ENCODE peak calls at places on chromosomes 3 and 15, in ten cellular contexts. G is NCI-H146; O is HTR-8/SVneo; Q is T-helper 2 cell; J is germinal center; F is SK-N-SH; E is neural crest cell; Z is NCI-H1092 treated with DMSO at 0.1 percent for 48 hours; I is naive thymus-derived CD4-positive, alpha-beta T cell; A is OCI-LY7. T is an unnamed sample.

GRCh38 chr3:108182339-108182738 is 39.9 kb downstream of the IFT57 start:
- DNase-seq in Q (no peak), G (peak), J (no peak), Z (no peak), E (no peak), A (no peak), O (no peak), I (no peak), F (no peak), T (no peak)

GRCh38 chr3:150346956-150347863 is 60.9 kb upstream of the TSC22D2 start:
- DNase-seq in J (no peak), O (no peak), G (no peak), I (no peak), Q (no peak), F (no peak), Z (no peak), A (no peak), E (no peak), T (no peak)

GRCh38 chr3:179969525-179969924 is 67.2 kb downstream of the PEX5L start:
- DNase-seq in A (no peak), J (no peak), I (no peak), F (no peak), Z (no peak), G (peak), E (no peak), Q (no peak), O (peak), T (no peak)

GRCh38 chr3:127484601-127485388 is 105.7 kb downstream of the TPRA1 start:
- DNase-seq in E (no peak), O (no peak), I (no peak), J (no peak), F (peak), Q (no peak), Z (no peak), A (no peak), G (no peak), T (no peak)

GRCh38 chr15:33789141-33789540 is 179.2 kb upstream of the CHRM5 start:
- DNase-seq in A (no peak), O (peak), Z (no peak), F (no peak), Q (no peak), I (no peak), G (no peak), E (no peak), J (no peak), T (no peak)

GRCh38 chr3:12719984-12720656 is 38.9 kb downstream of the TMEM40 start:
- DNase-seq in Q (peak), I (peak), Z (peak), A (peak), G (peak), J (peak), F (peak), E (peak), O (peak), T (peak)

GRCh38 chr15:86267892-86268291 is 188.2 kb downstream of the AGBL1 start:
- DNase-seq in J (no peak), Z (no peak), O (no peak), A (no peak), Q (no peak), G (no peak), F (no peak), I (no peak), E (no peak), T (no peak)

GRCh38 chr3:49238274-49239127 is 38.5 kb downstream of the C3orf62 start:
- DNase-seq in I (no peak), O (no peak), E (no peak), A (peak), Z (no peak), F (no peak), Q (no peak), J (no peak), G (no peak), T (peak)

GRCh38 chr3:98182196-98182595 is 15.7 kb downstream of the OR5H15 start:
- DNase-seq in G (no peak), F (no peak), Z (no peak), J (no peak), O (no peak), Q (no peak), I (no peak), A (no peak), E (no peak), T (no peak)

GRCh38 chr3:24447836-24448235 is 46.8 kb downstream of the THRB start:
- DNase-seq in Z (no peak), J (no peak), G (no peak), Q (no peak), E (no peak), A (no peak), F (no peak), I (no peak), O (no peak), T (no peak)

GRCh38 chr3:13850161-13850945 is 29.5 kb downstream of the WNT7A start:
- DNase-seq in E (no peak), G (no peak), F (no peak), Z (no peak), J (no peak), Q (no peak), O (peak), A (no peak), I (no peak), T (no peak)

GRCh38 chr3:11757929-11758328 is 88.8 kb downstream of the TAMM41 start:
- DNase-seq in E (no peak), I (no peak), A (no peak), Q (no peak), O (no peak), F (no peak), G (no peak), J (no peak), Z (no peak), T (no peak)

GRCh38 chr15:77853008-77853328 is 220.3 kb upstream of the LINGO1 start:
- DNase-seq in Q (no peak), F (no peak), Z (no peak), A (no peak), E (no peak), G (no peak), I (no peak), J (no peak), O (no peak), T (no peak)

GRCh38 chr15:33149919-33150318 is 44.6 kb downstream of the FMN1 start:
- DNase-seq in E (no peak), G (no peak), I (no peak), F (no peak), J (no peak), Q (no peak), Z (no peak), O (no peak), A (no peak), T (no peak)

GRCh38 chr15:37165420-37165819 is 65.1 kb upstream of the MEIS2 start:
- DNase-seq in O (no peak), G (no peak), I (no peak), Q (no peak), J (no peak), Z (no peak), F (no peak), E (no peak), A (no peak), T (no peak)

GRCh38 chr3:49785565-49786356 is 581 bp downstream of the IP6K1 start:
- DNase-seq in J (peak), O (no peak), Q (no peak), Z (no peak), A (peak), F (peak), G (peak), I (peak), E (no peak), T (no peak)

GRCh38 chr3:17057316-17057715 is 172.6 kb downstream of the PLCL2 start:
- DNase-seq in I (no peak), J (no peak), A (no peak), O (no peak), F (no peak), Q (no peak), G (no peak), Z (peak), E (no peak), T (no peak)

GRCh38 chr15:63372018-63372705 is 9.5 kb downstream of the CA12 start:
- DNase-seq in Q (no peak), Z (no peak), G (no peak), J (no peak), F (no peak), A (no peak), O (peak), E (no peak), I (no peak), T (no peak)

GRCh38 chr3:50375200-50375931 is 16.0 kb upstream of the TMEM115 start:
- DNase-seq in I (no peak), Q (no peak), Z (no peak), O (no peak), E (no peak), A (peak), F (peak), J (no peak), G (no peak), T (no peak)

GRCh38 chr15:74821091-74821789 is 5.2 kb upstream of the CPLX3 start:
- DNase-seq in Q (no peak), J (peak), O (no peak), E (no peak), G (peak), I (no peak), A (peak), F (peak), Z (no peak), T (peak)

GRCh38 chr3:186411994-186412393 is 50.0 kb upstream of the DGKG start:
- DNase-seq in Q (no peak), A (no peak), E (no peak), J (no peak), G (no peak), Z (no peak), O (no peak), I (no peak), F (no peak), T (no peak)

GRCh38 chr15:77784361-77785292 is 151.9 kb upstream of the LINGO1 start:
- DNase-seq in Q (no peak), F (peak), O (peak), G (peak), J (peak), I (no peak), A (peak), Z (no peak), E (peak), T (no peak)

GRCh38 chr3:10495003-10495402 is 10.4 kb downstream of the ATP2B2 start:
- DNase-seq in E (no peak), F (peak), Z (no peak), I (no peak), G (no peak), Q (no peak), A (no peak), J (no peak), O (peak), T (no peak)

GRCh38 chr3:52705438-52705687 is 228 bp downstream of the GLT8D1 start:
- DNase-seq in I (no peak), F (no peak), Z (no peak), A (no peak), J (no peak), Q (no peak), E (no peak), O (no peak), G (no peak), T (no peak)

GRCh38 chr15:48001393-48002059 is 119.3 kb upstream of the SLC24A5 start:
- DNase-seq in F (no peak), A (peak), I (no peak), O (no peak), Q (no peak), Z (no peak), J (no peak), E (no peak), G (no peak), T (no peak)

GRCh38 chr3:36446230-36446629 is 65.9 kb downstream of the STAC start:
- DNase-seq in G (no peak), F (no peak), I (no peak), Q (no peak), Z (no peak), O (no peak), A (no peak), J (no peak), E (no peak), T (no peak)

GRCh38 chr15:64813075-64813474 is 12.4 kb downstream of the PIF1 start:
- DNase-seq in A (no peak), Q (no peak), Z (no peak), I (no peak), O (peak), G (no peak), J (no peak), F (peak), E (no peak), T (no peak)

GRCh38 chr3:141550926-141551665 is 64.3 kb downstream of the RASA2 start:
- DNase-seq in A (no peak), Z (no peak), I (peak), Q (no peak), F (no peak), G (no peak), O (no peak), E (no peak), J (no peak), T (no peak)

GRCh38 chr15:77187751-77188464 is 117.0 kb upstream of the TSPAN3 start:
- DNase-seq in Z (no peak), E (no peak), I (peak), O (no peak), Q (no peak), F (no peak), J (peak), A (peak), G (no peak), T (peak)

GRCh38 chr15:70758790-70759462 is 4.4 kb downstream of the UACA start:
- DNase-seq in A (no peak), E (no peak), O (no peak), Z (no peak), I (no peak), J (no peak), Q (no peak), G (no peak), F (no peak), T (no peak)